ENCODE peak calls at places on chromosome 3, in eight cellular contexts. Z is activated gamma-delta T cell treated with Interleukin-2 at 50 U/mL for 16 hours, N is mucosa of descending colon, D is H54, Q is fibroblast of the conjunctiva, X is T follicular helper cell, F is NB4, S is ACHN. T is an unnamed sample.

GRCh38 chr3:142853270-142854163 is 35.4 kb downstream of the PCOLCE2 start:
- DNase-seq in Z (no peak), N (no peak), D (peak), Q (no peak), X (no peak), F (no peak), S (peak), T (no peak)

GRCh38 chr3:107285197-107285596 is 92.0 kb upstream of the CCDC54 start:
- DNase-seq in Z (no peak), N (no peak), D (no peak), Q (no peak), X (no peak), F (no peak), S (no peak), T (no peak)

GRCh38 chr3:140736863-140737460 is 59.1 kb downstream of the TRIM42 start:
- DNase-seq in Z (no peak), N (peak), D (peak), Q (peak), X (no peak), F (peak), S (peak), T (no peak)

GRCh38 chr3:4768021-4768420 is 211.2 kb upstream of the BHLHE40 start:
- DNase-seq in Z (no peak), N (no peak), D (no peak), Q (no peak), X (no peak), F (no peak), S (no peak), T (no peak)

GRCh38 chr3:38121832-38122461 is 15.0 kb downstream of the ACAA1 start:
- DNase-seq in Z (no peak), N (no peak), D (no peak), Q (no peak), X (no peak), F (no peak), S (no peak), T (no peak)

GRCh38 chr3:177351757-177352158 is 154.5 kb upstream of the TBL1XR1 start:
- DNase-seq in Z (no peak), N (peak), D (no peak), Q (no peak), X (no peak), F (no peak), S (no peak), T (no peak)

GRCh38 chr3:33645060-33645841 is 72.8 kb downstream of the CLASP2 start:
- DNase-seq in Z (no peak), N (peak), D (no peak), Q (peak), X (peak), F (no peak), S (peak), T (no peak)

GRCh38 chr3:62139957-62140356 is 233.4 kb downstream of the FEZF2 start:
- DNase-seq in Z (no peak), N (no peak), D (no peak), Q (peak), X (no peak), F (peak), S (no peak), T (no peak)

GRCh38 chr3:106683931-106684330 is 693.3 kb upstream of the CCDC54 start:
- DNase-seq in Z (no peak), N (no peak), D (no peak), Q (no peak), X (no peak), F (no peak), S (no peak), T (no peak)